ENCODE peak calls at places on chromosomes 4 and X, in five cellular contexts. X, U, H, M and D are unnamed samples.

GRCh38 chrX:37746268-37746931 is 33.5 kb upstream of the CYBB start:
- DNase-seq in X (no peak), U (peak; percentile 76), H (peak; percentile 45), M (no peak), D (peak; percentile 40)

GRCh38 chr4:99180367-99181169 is 36.5 kb upstream of the ADH4 start:
- DNase-seq in M (peak; percentile 78), H (no peak), X (peak; percentile 70), U (no peak), D (no peak)

GRCh38 chrX:18899796-18900380 is 84.0 kb downstream of the PHKA2 start:
- DNase-seq in H (no peak), U (peak; percentile 13), X (peak; percentile 25), M (peak; percentile 10), D (peak; percentile 48)

GRCh38 chr4:183098723-183099536 is at the start of gene WWC2:
- DNase-seq in H (peak; percentile 96), U (peak; percentile 52), M (peak; percentile 97), X (peak; percentile 96), D (peak; percentile 64)

GRCh38 chr4:186445040-186445439 is 110.3 kb downstream of the MTNR1A start:
- DNase-seq in U (no peak), H (no peak), M (no peak), X (no peak), D (no peak)

GRCh38 chr4:118994030-118994429 is 105.4 kb downstream of the SYNPO2 start:
- DNase-seq in X (no peak), U (no peak), H (no peak), M (no peak), D (no peak)

GRCh38 chrX:151703487-151703886 is 8.2 kb downstream of the PRRG3 start:
- DNase-seq in H (no peak), M (no peak), U (no peak), X (peak; percentile 20), D (no peak)

GRCh38 chr4:26141916-26142638 is 178.7 kb upstream of the RBPJ start:
- DNase-seq in M (peak; percentile 25), X (peak; percentile 15), U (no peak), H (no peak), D (no peak)

GRCh38 chr4:117987464-117987863 is 46.8 kb upstream of the NDST3 start:
- DNase-seq in X (no peak), M (peak; percentile 4), H (no peak), U (no peak), D (no peak)

GRCh38 chr4:71784569-71785197 is 804 bp upstream of the GC start:
- DNase-seq in H (no peak), M (no peak), U (no peak), X (no peak), D (no peak)

GRCh38 chr4:26204911-26205368 is 115.9 kb upstream of the RBPJ start:
- DNase-seq in H (no peak), U (no peak), M (no peak), X (peak; percentile 51), D (no peak)

GRCh38 chrX:135421932-135422809 is at the start of gene SMIM10L2A:
- DNase-seq in U (peak; percentile 14), M (no peak), X (no peak), H (peak; percentile 63), D (no peak)

GRCh38 chrX:69616520-69617203 is 749 bp downstream of the EDA start:
- DNase-seq in M (peak; percentile 17), U (peak; percentile 2), H (peak; percentile 49), X (peak; percentile 17), D (peak; percentile 6)

GRCh38 chrX:154603438-154604430 is 15.3 kb downstream of the CTAG1B start:
- DNase-seq in X (peak; percentile 68), H (no peak), M (peak; percentile 54), U (no peak), D (no peak)

GRCh38 chrX:57583477-57583876 is 8.3 kb upstream of the ZXDB start:
- DNase-seq in X (no peak), U (no peak), H (no peak), M (no peak), D (no peak)

GRCh38 chr4:158302076-158302866 is 92.0 kb downstream of the TMEM144 start:
- DNase-seq in H (no peak), M (peak; percentile 80), X (peak; percentile 86), U (no peak), D (no peak)

GRCh38 chrX:44872817-44873414 is at the start of gene KDM6A:
- DNase-seq in H (peak; percentile 98), U (peak; percentile 97), M (peak; percentile 97), X (peak; percentile 97), D (peak; percentile 96)

GRCh38 chrX:44874481-44875184 is 1.6 kb downstream of the KDM6A start:
- DNase-seq in H (no peak), U (peak; percentile 58), M (peak; percentile 35), X (peak; percentile 29), D (peak; percentile 42)

GRCh38 chrX:44872319-44872816 is 620 bp upstream of the KDM6A start:
- DNase-seq in M (peak; percentile 25), X (no peak), U (peak; percentile 21), H (peak; percentile 84), D (peak; percentile 54)

GRCh38 chrX:44875185-44875489 is 2.1 kb downstream of the KDM6A start:
- DNase-seq in M (no peak), H (no peak), X (no peak), U (no peak), D (no peak)

GRCh38 chrX:44873415-44874270 is 655 bp downstream of the KDM6A start:
- DNase-seq in U (peak; percentile 48), M (peak; percentile 55), X (peak; percentile 51), H (peak; percentile 84), D (peak; percentile 49)
- TF ChIP-seq CTCF in U (no peak), M (no peak), X (no peak), H (no peak), D (no peak)

DNA sequence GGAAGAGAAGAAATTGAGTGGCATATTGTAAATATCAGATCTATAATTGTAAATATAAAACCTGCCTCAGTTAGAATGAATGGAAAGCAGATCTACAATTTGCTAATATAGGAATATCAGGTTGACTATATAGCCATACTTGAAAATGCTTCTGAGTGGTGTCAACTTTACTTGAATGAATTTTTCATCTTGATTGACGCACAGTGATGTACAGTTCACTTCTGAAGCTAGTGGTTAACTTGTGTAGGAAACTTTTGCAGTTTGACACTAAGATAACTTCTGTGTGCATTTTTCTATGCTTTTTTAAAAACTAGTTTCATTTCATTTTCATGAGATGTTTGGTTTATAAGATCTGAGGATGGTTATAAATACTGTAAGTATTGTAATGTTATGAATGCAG is 132.6 kb downstream of the TET2 start:
- DNase-seq in M (no peak), H (no peak), X (no peak), U (no peak), D (no peak)
- TF ChIP-seq CTCF in M (no peak), H (no peak), X (no peak), U (no peak), D (no peak)

DNA sequence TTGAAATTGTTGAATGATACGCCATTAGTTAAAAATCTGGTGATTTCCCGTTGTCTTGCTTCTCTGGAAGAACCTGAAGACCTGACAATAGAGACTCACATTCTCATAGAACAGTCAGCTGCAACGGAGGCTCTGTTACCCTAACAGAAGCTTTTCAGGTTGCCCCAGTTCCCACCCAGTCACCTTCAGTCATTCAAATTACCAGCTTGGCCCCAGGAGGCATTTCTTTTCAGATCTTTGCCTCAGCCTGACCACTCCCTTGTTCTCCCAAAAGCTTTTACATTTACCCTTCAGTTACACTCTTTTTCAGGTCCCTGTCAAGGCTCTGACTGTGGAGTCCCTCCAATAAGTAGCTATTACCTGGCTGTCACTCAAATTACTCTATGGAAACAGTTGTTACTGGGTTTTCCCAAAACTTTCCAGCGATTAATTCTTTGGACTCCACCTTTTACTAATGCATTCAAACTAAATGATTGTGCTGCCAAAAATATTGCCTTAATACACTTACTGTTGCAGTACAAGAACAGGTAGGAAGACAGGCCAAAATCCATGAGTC is 162.2 kb upstream of the FTHL17 start:
- DNase-seq in H (no peak), X (no peak), M (no peak), U (no peak), D (no peak)
- TF ChIP-seq CTCF in H (no peak), X (no peak), M (no peak), U (no peak), D (no peak)

DNA sequence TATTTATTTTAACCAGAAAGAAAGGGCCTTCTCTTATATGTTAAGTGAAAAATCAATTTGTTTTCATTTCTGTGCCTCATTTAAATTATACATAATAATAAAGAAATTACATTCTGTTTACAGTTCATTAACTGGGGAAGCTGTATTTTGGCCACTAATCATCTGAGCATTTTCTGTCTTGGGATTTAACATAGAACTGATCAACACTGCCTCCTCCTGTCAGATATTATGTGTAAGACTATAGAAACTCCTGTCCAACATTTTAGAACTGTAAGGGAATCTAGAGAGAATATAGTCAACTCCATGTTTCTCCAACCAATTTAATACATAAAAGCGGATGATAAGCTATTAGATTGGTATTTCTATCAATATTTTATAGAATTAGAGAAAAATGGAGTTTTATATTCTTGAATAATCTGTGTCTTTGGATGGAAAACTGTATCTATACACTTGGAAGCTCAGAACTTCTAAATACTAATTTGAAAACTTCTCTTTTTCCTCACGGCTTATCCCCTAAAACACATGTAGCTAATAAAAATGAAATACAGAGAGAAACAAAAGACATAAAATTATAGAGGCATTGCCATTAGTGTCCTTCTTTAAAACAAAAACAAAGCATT is 33.0 kb downstream of the ENPEP start:
- DNase-seq in M (peak; percentile 69), U (no peak), X (peak; percentile 62), H (no peak), D (peak; percentile 42)
- TF ChIP-seq CTCF in M (peak; percentile 50), U (peak; percentile 23), X (peak; percentile 49), H (no peak), D (peak; percentile 35)

GRCh38 chr4:13627185-13627605 is 330 bp downstream of the BOD1L1 start:
- DNase-seq in H (no peak), U (peak; percentile 49), X (no peak), M (no peak), D (no peak)

GRCh38 chr4:13633671-13634070 is 6.1 kb upstream of the BOD1L1 start:
- DNase-seq in M (peak; percentile 32), X (no peak), U (no peak), H (no peak), D (no peak)

GRCh38 chr4:13626492-13627184 is 887 bp downstream of the BOD1L1 start:
- DNase-seq in M (no peak), X (no peak), U (no peak), H (no peak), D (peak; percentile 15)

GRCh38 chr4:13627606-13628301 is at the start of gene BOD1L1:
- DNase-seq in X (peak; percentile 93), U (peak; percentile 86), H (peak; percentile 97), M (peak; percentile 92), D (peak; percentile 92)
- TF ChIP-seq CTCF in X (peak; percentile 41), U (no peak), H (peak; percentile 37), M (peak; percentile 52), D (peak; percentile 57)

GRCh38 chr4:72993876-72994275 is 75.6 kb downstream of the COX18 start:
- DNase-seq in X (no peak), U (no peak), H (no peak), M (no peak), D (no peak)

GRCh38 chr4:72997409-72997808 is 72.1 kb downstream of the COX18 start:
- DNase-seq in H (peak; percentile 50), X (peak; percentile 4), M (peak; percentile 17), U (no peak), D (no peak)

GRCh38 chr4:72987741-72988729 is 81.5 kb downstream of the COX18 start:
- DNase-seq in H (no peak), M (peak; percentile 21), X (peak; percentile 27), U (no peak), D (no peak)

DNA sequence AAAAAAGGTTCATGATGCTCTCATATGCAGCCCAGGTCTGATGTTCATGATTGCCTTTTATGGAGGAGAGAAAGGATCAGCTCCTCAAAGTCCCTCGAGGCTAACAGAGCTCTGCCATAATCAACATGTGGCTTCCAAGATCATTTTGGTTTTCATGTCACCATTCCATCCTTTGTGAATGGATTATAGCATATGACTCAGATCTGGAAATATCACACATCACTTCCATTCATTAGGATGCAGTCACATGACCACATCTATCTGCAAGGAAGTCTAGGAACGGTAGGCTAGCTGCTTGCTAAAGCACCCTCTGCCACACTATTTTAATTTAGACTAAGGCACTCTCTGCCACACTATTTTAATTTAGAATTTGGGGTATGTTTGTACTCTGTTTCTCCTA is 77.6 kb downstream of the COX18 start:
- DNase-seq in U (no peak), M (no peak), H (no peak), X (no peak), D (no peak)
- TF ChIP-seq CTCF in U (no peak), M (no peak), H (no peak), X (no peak), D (no peak)